ENCODE peak calls at places on chromosomes 11 and 22, in five cellular contexts. One of them, this sample, is unnamed. For H3K4me1, the result is how much of the 10 kb centered on the place peaks cover.

GRCh38 chr11:2927851-2928604 is 1.2 kb downstream of the PHLDA2 start:
- DNase-seq in sigmoid colon: no peak
- DNase-seq in adrenal gland: no peak
- DNase-seq in uterus: no peak
- DNase-seq in HCT116: no peak
- DNase-seq in this sample: no peak

GRCh38 chr11:19953909-19954308 is 206.4 kb downstream of the DBX1 start:
- DNase-seq in adrenal gland: no peak
- DNase-seq in uterus: no peak
- DNase-seq in sigmoid colon: no peak
- DNase-seq in HCT116: peak
- DNase-seq in this sample: no peak

GRCh38 chr11:748007-748359 is 719 bp downstream of the TALDO1 start:
- DNase-seq in sigmoid colon: peak
- DNase-seq in HCT116: no peak
- DNase-seq in adrenal gland: no peak
- DNase-seq in uterus: no peak
- DNase-seq in this sample: no peak

GRCh38 chr11:84381666-84382065 is 1095.5 kb upstream of the CCDC90B start:
- DNase-seq in HCT116: no peak
- DNase-seq in uterus: no peak
- DNase-seq in adrenal gland: no peak
- DNase-seq in sigmoid colon: no peak
- DNase-seq in this sample: no peak

GRCh38 chr22:46792841-46793261 is 30.4 kb downstream of the TBC1D22A start:
- DNase-seq in HCT116: no peak
- DNase-seq in sigmoid colon: peak
- DNase-seq in adrenal gland: peak
- DNase-seq in uterus: no peak
- DNase-seq in this sample: peak

GRCh38 chr11:131754671-131755070 is 384.3 kb downstream of the NTM start:
- DNase-seq in uterus: no peak
- DNase-seq in HCT116: no peak
- DNase-seq in sigmoid colon: no peak
- DNase-seq in adrenal gland: no peak
- DNase-seq in this sample: no peak

GRCh38 chr11:129593098-129593497 is 217.4 kb downstream of the BARX2 start:
- DNase-seq in adrenal gland: no peak
- DNase-seq in HCT116: no peak
- DNase-seq in uterus: no peak
- DNase-seq in sigmoid colon: no peak
- DNase-seq in this sample: no peak

GRCh38 chr11:110897035-110897434 is 184.8 kb upstream of the ARHGAP20 start:
- DNase-seq in uterus: no peak
- DNase-seq in HCT116: no peak
- DNase-seq in adrenal gland: no peak
- DNase-seq in sigmoid colon: no peak
- DNase-seq in this sample: no peak

GRCh38 chr11:47408598-47409439 is 429 bp downstream of the SLC39A13 start:
- DNase-seq in HCT116: no peak
- DNase-seq in sigmoid colon: peak
- DNase-seq in adrenal gland: peak
- DNase-seq in uterus: peak
- DNase-seq in this sample: peak

DNA sequence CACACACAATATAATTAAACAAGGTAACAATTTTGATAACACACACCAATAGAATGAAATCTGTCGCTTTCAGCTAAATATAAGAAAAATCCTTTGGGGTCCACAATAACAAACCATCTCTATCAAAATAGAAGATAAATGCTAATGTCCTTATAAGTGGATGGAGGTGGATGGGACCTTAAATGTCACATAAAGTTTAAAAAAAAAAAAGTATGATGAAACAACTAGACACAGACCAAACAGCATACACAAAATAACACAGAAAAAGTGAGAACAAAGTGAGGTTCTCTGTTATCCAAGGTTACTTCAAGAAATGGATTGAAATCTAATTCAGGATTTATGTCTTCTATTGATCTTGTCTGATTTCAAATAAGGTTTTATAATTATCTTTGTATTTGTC is 10.5 kb upstream of the OR10D3 start:
- DNase-seq in uterus: no peak
- DNase-seq in HCT116: no peak
- DNase-seq in sigmoid colon: no peak
- DNase-seq in adrenal gland: no peak
- DNase-seq in this sample: no peak
- H3K4me3 ChIP-seq in uterus: no peak
- H3K4me3 ChIP-seq in HCT116: no peak
- H3K4me3 ChIP-seq in sigmoid colon: no peak
- H3K4me3 ChIP-seq in adrenal gland: no peak
- H3K4me3 ChIP-seq in this sample: no peak

GRCh38 chr22:32621656-32622003 is 147.0 kb downstream of the FBXO7 start:
- DNase-seq in HCT116: no peak
- DNase-seq in uterus: no peak
- DNase-seq in sigmoid colon: no peak
- DNase-seq in adrenal gland: no peak
- DNase-seq in this sample: no peak
- TF ChIP-seq POLR2A in HCT116: no peak
- TF ChIP-seq POLR2A in uterus: no peak
- TF ChIP-seq POLR2A in sigmoid colon: no peak
- TF ChIP-seq POLR2A in adrenal gland: no peak
- TF ChIP-seq POLR2A in this sample: no peak

GRCh38 chr11:66012371-66012945 is 650 bp downstream of the CST6 start:
- DNase-seq in sigmoid colon: no peak
- DNase-seq in adrenal gland: no peak
- DNase-seq in uterus: no peak
- DNase-seq in HCT116: no peak
- DNase-seq in this sample: no peak

GRCh38 chr11:66011785-66012303 is at the start of gene CST6:
- DNase-seq in uterus: no peak
- DNase-seq in sigmoid colon: no peak
- DNase-seq in adrenal gland: no peak
- DNase-seq in HCT116: no peak
- DNase-seq in this sample: no peak

GRCh38 chr11:66013762-66014100 is 1.9 kb downstream of the CST6 start:
- DNase-seq in uterus: no peak
- DNase-seq in sigmoid colon: no peak
- DNase-seq in adrenal gland: no peak
- DNase-seq in HCT116: no peak
- DNase-seq in this sample: no peak

GRCh38 chr11:66012946-66013761 is 1.3 kb downstream of the CST6 start:
- DNase-seq in adrenal gland: no peak
- DNase-seq in HCT116: no peak
- DNase-seq in uterus: no peak
- DNase-seq in sigmoid colon: no peak
- DNase-seq in this sample: no peak

DNA sequence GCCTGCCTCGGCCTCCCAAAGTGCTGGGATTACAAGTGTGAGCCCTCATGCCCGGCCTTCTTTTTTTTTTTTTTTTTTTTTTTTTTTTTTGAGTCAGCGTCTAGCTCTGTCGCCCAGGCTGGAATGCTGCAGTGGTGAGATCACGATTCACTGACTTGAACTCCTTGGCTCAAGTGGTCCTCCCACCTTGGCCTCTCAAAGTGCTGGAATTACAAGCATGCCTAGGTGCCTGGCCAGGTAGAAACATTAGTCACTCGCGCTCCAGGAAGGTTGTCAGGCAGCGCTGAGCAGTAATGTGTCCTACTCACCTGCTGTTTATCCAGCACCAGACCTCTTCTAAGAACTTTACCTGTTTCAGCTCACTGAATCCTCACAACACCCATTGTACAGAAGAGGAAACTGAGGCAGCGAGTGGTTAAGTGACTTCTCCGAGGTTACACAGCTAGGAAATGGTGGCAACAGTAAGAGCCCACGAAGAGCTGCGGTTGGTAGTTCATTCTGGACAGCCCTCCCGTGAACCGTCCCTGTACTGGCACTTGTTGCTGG is 496 bp upstream of the CST6 start:
- DNase-seq in uterus: no peak
- DNase-seq in adrenal gland: peak
- DNase-seq in HCT116: peak
- DNase-seq in sigmoid colon: no peak
- DNase-seq in this sample: no peak
- H3K4me1 ChIP-seq in uterus: under half
- H3K4me1 ChIP-seq in adrenal gland: under half
- H3K4me1 ChIP-seq in HCT116: half or more
- H3K4me1 ChIP-seq in sigmoid colon: under half
- H3K4me1 ChIP-seq in this sample: under half

GRCh38 chr22:42786606-42787356 is 66.1 kb upstream of the A4GALT start:
- DNase-seq in sigmoid colon: no peak
- DNase-seq in uterus: no peak
- DNase-seq in adrenal gland: no peak
- DNase-seq in HCT116: no peak
- DNase-seq in this sample: no peak

GRCh38 chr22:42788021-42788420 is 67.4 kb upstream of the A4GALT start:
- DNase-seq in sigmoid colon: no peak
- DNase-seq in adrenal gland: no peak
- DNase-seq in HCT116: no peak
- DNase-seq in uterus: no peak
- DNase-seq in this sample: no peak

GRCh38 chr22:42785706-42786499 is 65.2 kb upstream of the A4GALT start:
- DNase-seq in sigmoid colon: no peak
- DNase-seq in uterus: no peak
- DNase-seq in HCT116: no peak
- DNase-seq in adrenal gland: no peak
- DNase-seq in this sample: no peak

GRCh38 chr22:42787357-42787736 is 66.7 kb upstream of the A4GALT start:
- DNase-seq in HCT116: no peak
- DNase-seq in sigmoid colon: no peak
- DNase-seq in adrenal gland: no peak
- DNase-seq in uterus: no peak
- DNase-seq in this sample: no peak

DNA sequence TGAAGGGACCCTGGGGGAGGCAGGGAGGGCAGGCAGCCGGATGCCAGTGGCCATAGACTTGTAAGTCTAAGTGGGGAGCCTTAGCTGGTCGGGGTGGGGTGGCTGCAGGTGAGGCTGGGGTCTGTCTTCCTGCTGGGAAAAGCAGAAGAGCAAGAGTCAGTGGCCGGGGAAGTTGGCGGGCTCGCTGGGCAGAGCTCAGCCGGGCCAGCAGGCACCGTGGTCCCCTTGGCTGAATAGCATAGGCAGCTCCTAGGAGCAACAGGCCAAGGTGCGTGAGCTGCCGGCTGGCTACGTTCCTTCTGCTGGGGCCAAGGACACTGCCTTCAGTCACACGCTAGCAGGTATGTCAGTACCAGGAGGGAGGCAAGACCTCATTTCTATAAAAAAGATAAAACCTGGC is 67.8 kb upstream of the A4GALT start:
- DNase-seq in HCT116: no peak
- DNase-seq in uterus: no peak
- DNase-seq in sigmoid colon: no peak
- DNase-seq in adrenal gland: no peak
- DNase-seq in this sample: no peak
- H3K4me3 ChIP-seq in HCT116: no peak
- H3K4me3 ChIP-seq in uterus: no peak
- H3K4me3 ChIP-seq in sigmoid colon: no peak
- H3K4me3 ChIP-seq in adrenal gland: no peak
- H3K4me3 ChIP-seq in this sample: no peak

This sample was measured in suprapubic skin.